ENCODE peak calls at places on chromosomes 7 and 10, in seven cellular contexts. One of them, this sample, is unnamed.

GRCh38 chr10:21888959-21889358 is 114.6 kb downstream of the DNAJC1 start:
- DNase-seq in neuronal stem cell: no peak
- DNase-seq in mesendoderm: no peak
- DNase-seq in trophoblast cell: no peak
- DNase-seq in IMR-90: no peak
- DNase-seq in H1: no peak
- DNase-seq in H9: no peak
- DNase-seq in this sample: peak; percentile 13

GRCh38 chr7:116669769-116670168 is 2.2 kb upstream of the MET start:
- DNase-seq in neuronal stem cell: no peak
- DNase-seq in mesendoderm: no peak
- DNase-seq in IMR-90: peak; percentile 19
- DNase-seq in trophoblast cell: no peak
- DNase-seq in H9: no peak
- DNase-seq in H1: no peak
- DNase-seq in this sample: no peak

GRCh38 chr10:45809829-45810228 is 37.5 kb downstream of the AGAP4 start:
- DNase-seq in neuronal stem cell: no peak
- DNase-seq in H9: no peak
- DNase-seq in mesendoderm: peak; percentile 30
- DNase-seq in IMR-90: peak; percentile 6
- DNase-seq in trophoblast cell: no peak
- DNase-seq in H1: no peak
- DNase-seq in this sample: no peak

GRCh38 chr7:95910341-95910740 is 138.0 kb downstream of the DYNC1I1 start:
- DNase-seq in H1: no peak
- DNase-seq in H9: no peak
- DNase-seq in neuronal stem cell: no peak
- DNase-seq in trophoblast cell: no peak
- DNase-seq in mesendoderm: no peak
- DNase-seq in IMR-90: no peak
- DNase-seq in this sample: no peak

GRCh38 chr10:29239569-29240472 is 49.0 kb upstream of the LYZL1 start:
- DNase-seq in neuronal stem cell: no peak
- DNase-seq in trophoblast cell: peak; percentile 38
- DNase-seq in IMR-90: no peak
- DNase-seq in H9: peak; percentile 75
- DNase-seq in mesendoderm: peak; percentile 86
- DNase-seq in H1: peak; percentile 76
- DNase-seq in this sample: peak; percentile 35

GRCh38 chr10:34884272-34884952 is 69.3 kb upstream of the PARD3 start:
- DNase-seq in mesendoderm: no peak
- DNase-seq in trophoblast cell: no peak
- DNase-seq in neuronal stem cell: no peak
- DNase-seq in H1: no peak
- DNase-seq in IMR-90: no peak
- DNase-seq in H9: no peak
- DNase-seq in this sample: no peak

GRCh38 chr10:98349508-98349922 is 65.5 kb downstream of the PYROXD2 start:
- DNase-seq in IMR-90: peak; percentile 99
- DNase-seq in trophoblast cell: no peak
- DNase-seq in neuronal stem cell: no peak
- DNase-seq in mesendoderm: no peak
- DNase-seq in H1: no peak
- DNase-seq in H9: no peak
- DNase-seq in this sample: peak; percentile 95

GRCh38 chr7:129169171-129169643 is 19.2 kb upstream of the SMO start:
- DNase-seq in IMR-90: no peak
- DNase-seq in mesendoderm: peak; percentile 84
- DNase-seq in neuronal stem cell: peak; percentile 49
- DNase-seq in trophoblast cell: no peak
- DNase-seq in H1: peak; percentile 84
- DNase-seq in H9: peak; percentile 69
- DNase-seq in this sample: peak; percentile 25

GRCh38 chr10:77710759-77711682 is 73.4 kb upstream of the KCNMA1 start:
- DNase-seq in IMR-90: peak; percentile 44
- DNase-seq in mesendoderm: peak; percentile 74
- DNase-seq in H1: peak; percentile 99
- DNase-seq in H9: peak; percentile 89
- DNase-seq in neuronal stem cell: peak; percentile 73
- DNase-seq in trophoblast cell: peak; percentile 57
- DNase-seq in this sample: peak; percentile 65

GRCh38 chr10:18400911-18401260 is 250.5 kb downstream of the NSUN6 start:
- DNase-seq in IMR-90: no peak
- DNase-seq in mesendoderm: peak; percentile 34
- DNase-seq in neuronal stem cell: no peak
- DNase-seq in trophoblast cell: no peak
- DNase-seq in H9: peak; percentile 50
- DNase-seq in H1: peak; percentile 61
- DNase-seq in this sample: no peak

GRCh38 chr10:133139561-133140065 is 20.4 kb upstream of the KNDC1 start:
- DNase-seq in H9: peak; percentile 60
- DNase-seq in mesendoderm: peak; percentile 19
- DNase-seq in IMR-90: no peak
- DNase-seq in H1: peak; percentile 56
- DNase-seq in trophoblast cell: no peak
- DNase-seq in neuronal stem cell: no peak
- DNase-seq in this sample: no peak

GRCh38 chr10:97150616-97151015 is 35.1 kb downstream of the SLIT1 start:
- DNase-seq in mesendoderm: no peak
- DNase-seq in H9: no peak
- DNase-seq in H1: no peak
- DNase-seq in trophoblast cell: no peak
- DNase-seq in IMR-90: no peak
- DNase-seq in neuronal stem cell: no peak
- DNase-seq in this sample: no peak

GRCh38 chr7:17725761-17726160 is 214.5 kb downstream of the SNX13 start:
- DNase-seq in H1: no peak
- DNase-seq in H9: no peak
- DNase-seq in IMR-90: no peak
- DNase-seq in neuronal stem cell: no peak
- DNase-seq in mesendoderm: no peak
- DNase-seq in trophoblast cell: no peak
- DNase-seq in this sample: peak; percentile 23

GRCh38 chr10:28910960-28911359 is 233.6 kb downstream of the BAMBI start:
- DNase-seq in mesendoderm: no peak
- DNase-seq in neuronal stem cell: no peak
- DNase-seq in H9: no peak
- DNase-seq in IMR-90: peak; percentile 85
- DNase-seq in trophoblast cell: no peak
- DNase-seq in H1: no peak
- DNase-seq in this sample: peak; percentile 45

GRCh38 chr7:152149363-152149762 is 123.9 kb downstream of the GALNT11 start:
- DNase-seq in trophoblast cell: no peak
- DNase-seq in H9: no peak
- DNase-seq in mesendoderm: no peak
- DNase-seq in IMR-90: no peak
- DNase-seq in neuronal stem cell: no peak
- DNase-seq in H1: no peak
- DNase-seq in this sample: no peak

GRCh38 chr7:152144557-152145245 is 119.2 kb downstream of the GALNT11 start:
- DNase-seq in H1: no peak
- DNase-seq in IMR-90: no peak
- DNase-seq in neuronal stem cell: no peak
- DNase-seq in mesendoderm: no peak
- DNase-seq in H9: no peak
- DNase-seq in trophoblast cell: no peak
- DNase-seq in this sample: no peak

GRCh38 chr7:152142976-152143665 is 117.6 kb downstream of the GALNT11 start:
- DNase-seq in trophoblast cell: no peak
- DNase-seq in H1: no peak
- DNase-seq in IMR-90: no peak
- DNase-seq in H9: no peak
- DNase-seq in neuronal stem cell: no peak
- DNase-seq in mesendoderm: no peak
- DNase-seq in this sample: no peak

GRCh38 chr7:152148706-152149105 is 123.2 kb downstream of the GALNT11 start:
- DNase-seq in trophoblast cell: no peak
- DNase-seq in H9: no peak
- DNase-seq in neuronal stem cell: no peak
- DNase-seq in IMR-90: no peak
- DNase-seq in H1: no peak
- DNase-seq in mesendoderm: no peak
- DNase-seq in this sample: no peak

GRCh38 chr7:152145853-152146466 is 120.5 kb downstream of the GALNT11 start:
- DNase-seq in H9: no peak
- DNase-seq in neuronal stem cell: peak; percentile 27
- DNase-seq in H1: no peak
- DNase-seq in IMR-90: peak; percentile 71
- DNase-seq in mesendoderm: peak; percentile 60
- DNase-seq in trophoblast cell: no peak
- DNase-seq in this sample: peak; percentile 41
- H2AK5ac ChIP-seq in H9: no peak overlapping the region
- H2AK5ac ChIP-seq in neuronal stem cell: no peak overlapping the region
- H2AK5ac ChIP-seq in H1: no peak overlapping the region
- H2AK5ac ChIP-seq in IMR-90: no peak overlapping the region
- H2AK5ac ChIP-seq in mesendoderm: no peak overlapping the region
- H2AK5ac ChIP-seq in trophoblast cell: no peak overlapping the region
- H2AK5ac ChIP-seq in this sample: no peak overlapping the region

DNA sequence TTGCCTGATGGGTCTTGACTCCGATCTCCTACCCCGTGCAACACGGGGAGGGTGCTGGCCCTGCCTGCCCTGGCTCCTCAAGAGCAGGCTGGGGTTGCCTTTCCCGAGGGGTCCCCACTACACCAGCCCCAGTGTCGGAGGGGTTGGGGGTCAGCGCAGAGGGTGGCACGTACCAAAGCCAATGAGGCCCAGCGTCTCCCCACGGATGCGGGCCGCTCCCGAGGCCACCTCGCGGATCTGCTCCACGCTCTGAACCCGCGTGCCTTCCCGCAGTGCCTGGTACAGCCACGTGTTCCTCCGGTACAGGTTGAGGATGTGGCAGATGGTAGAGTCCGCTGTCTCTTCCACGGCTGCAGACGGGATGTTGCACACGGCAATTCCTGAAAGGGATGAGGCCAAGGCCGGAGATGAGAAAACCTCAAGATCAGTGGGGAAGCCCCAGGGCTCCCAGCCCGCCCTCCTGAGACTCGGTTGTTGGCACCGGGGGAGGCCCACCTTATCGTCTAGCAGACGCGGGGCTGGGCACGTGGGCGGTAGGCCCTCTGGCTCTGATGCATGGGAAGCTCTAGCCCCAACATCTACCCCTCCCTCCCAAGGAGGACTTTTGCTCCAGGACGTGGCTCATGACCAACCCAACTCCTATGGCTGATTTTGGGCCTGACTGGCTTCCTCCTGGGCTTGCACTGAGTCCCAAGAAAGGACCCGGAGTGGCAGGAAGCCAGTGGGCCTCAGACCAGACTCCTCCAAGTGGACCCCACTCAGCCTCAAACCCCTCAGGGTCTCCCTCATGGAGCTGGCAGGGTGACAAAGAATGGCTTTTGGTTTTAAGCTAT is 56.1 kb downstream of the ZRANB1 start:
- DNase-seq in neuronal stem cell: no peak
- DNase-seq in IMR-90: no peak
- DNase-seq in H1: peak; percentile 40
- DNase-seq in trophoblast cell: no peak
- DNase-seq in mesendoderm: no peak
- DNase-seq in H9: peak; percentile 18
- DNase-seq in this sample: no peak
- H3K27ac ChIP-seq in neuronal stem cell: no peak overlapping the region
- H3K27ac ChIP-seq in IMR-90: no peak overlapping the region
- H3K27ac ChIP-seq in H1: no peak overlapping the region
- H3K27ac ChIP-seq in trophoblast cell: no peak overlapping the region
- H3K27ac ChIP-seq in mesendoderm: no peak overlapping the region
- H3K27ac ChIP-seq in H9: no peak overlapping the region
- H3K27ac ChIP-seq in this sample: no peak overlapping the region

DNA sequence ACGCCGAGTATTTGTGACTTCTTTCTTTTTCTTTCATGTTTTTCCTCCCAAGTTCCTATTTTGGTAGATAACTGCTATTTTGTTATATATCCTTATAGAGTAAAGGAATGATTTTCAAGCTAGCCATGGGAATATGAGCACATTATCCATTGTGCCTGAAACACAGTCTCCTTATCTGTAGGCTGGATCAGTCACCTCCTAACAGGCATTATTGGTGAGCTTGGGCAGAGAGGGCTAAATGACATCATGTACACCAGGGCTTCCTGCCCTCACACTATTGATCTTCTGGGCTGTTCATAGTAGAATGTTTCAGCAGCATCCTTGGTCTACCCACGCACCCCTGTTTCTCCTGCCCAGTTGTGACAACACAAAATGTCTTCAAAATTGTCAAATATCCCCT is 88.1 kb upstream of the CTBP2 start:
- DNase-seq in mesendoderm: no peak
- DNase-seq in H9: no peak
- DNase-seq in neuronal stem cell: no peak
- DNase-seq in H1: no peak
- DNase-seq in IMR-90: no peak
- DNase-seq in trophoblast cell: no peak
- DNase-seq in this sample: no peak
- H3K9ac ChIP-seq in mesendoderm: no peak overlapping the region
- H3K9ac ChIP-seq in H9: no peak overlapping the region
- H3K9ac ChIP-seq in neuronal stem cell: no peak overlapping the region
- H3K9ac ChIP-seq in H1: no peak overlapping the region
- H3K9ac ChIP-seq in IMR-90: no peak overlapping the region
- H3K9ac ChIP-seq in trophoblast cell: no peak overlapping the region
- H3K9ac ChIP-seq in this sample: no peak overlapping the region

DNA sequence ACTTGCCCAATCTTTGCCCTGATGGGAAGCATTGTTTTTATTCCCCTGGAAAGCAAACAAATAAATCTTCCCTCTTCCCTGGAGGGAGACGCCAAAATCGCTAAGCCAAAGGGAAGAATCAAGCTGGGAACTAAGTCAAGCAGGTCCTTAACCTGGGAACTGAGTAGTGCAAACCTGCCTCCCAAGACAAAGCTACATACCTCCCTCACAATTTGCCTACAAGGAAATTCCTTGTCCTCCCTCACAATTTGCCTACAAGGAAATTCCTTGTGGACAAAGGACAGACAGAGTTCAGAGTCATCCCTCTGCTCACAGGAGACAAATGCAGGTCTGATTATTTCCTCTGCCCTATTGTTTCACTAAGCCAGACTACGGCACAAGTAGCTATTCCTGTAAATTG is 50.5 kb downstream of the SPOCK2 start:
- DNase-seq in H9: no peak
- DNase-seq in neuronal stem cell: peak; percentile 20
- DNase-seq in trophoblast cell: peak; percentile 64
- DNase-seq in H1: no peak
- DNase-seq in IMR-90: no peak
- DNase-seq in mesendoderm: peak; percentile 93
- DNase-seq in this sample: no peak
- H2AK5ac ChIP-seq in H9: no peak overlapping the region
- H2AK5ac ChIP-seq in neuronal stem cell: no peak overlapping the region
- H2AK5ac ChIP-seq in trophoblast cell: no peak overlapping the region
- H2AK5ac ChIP-seq in H1: no peak overlapping the region
- H2AK5ac ChIP-seq in IMR-90: no peak overlapping the region
- H2AK5ac ChIP-seq in mesendoderm: no peak overlapping the region
- H2AK5ac ChIP-seq in this sample: no peak overlapping the region